ENCODE peak calls at places on chromosomes 13 and 19, in eight cellular contexts. L is body of pancreas; K is NCI-H1092; V is HEK293T; I is stimulated activated CD4-positive, alpha-beta T cell treated with anti-CD3 and anti-CD28 coated beads, Interleukin-2, amount 100 ng/mL, for 48 hours; H is M059J; R is Ammon's horn; A is amniotic stem cell. Z is an unnamed sample.

GRCh38 chr19:4323692-4324091 is 14.9 kb downstream of the STAP2 start:
- DNase-seq in V (no peak), H (no peak), I (no peak), R (no peak), A (no peak), L (no peak), K (no peak), Z (no peak)

GRCh38 chr13:35468195-35468594 is 8.3 kb downstream of the MAB21L1 start:
- DNase-seq in V (no peak), K (no peak), R (no peak), A (no peak), H (no peak), L (no peak), I (no peak), Z (no peak)

GRCh38 chr13:23608704-23609413 is 38.6 kb downstream of the TNFRSF19 start:
- DNase-seq in H (no peak), L (peak; percentile 40), A (no peak), V (no peak), I (no peak), R (peak; percentile 66), K (no peak), Z (no peak)

GRCh38 chr19:54704928-54705327 is 19.3 kb upstream of the KIR3DL3 start:
- DNase-seq in K (no peak), L (no peak), V (no peak), H (no peak), I (no peak), R (no peak), A (no peak), Z (no peak)

GRCh38 chr13:66222926-66223325 is 1007.2 kb downstream of the PCDH9 start:
- DNase-seq in H (no peak), R (no peak), V (no peak), I (no peak), A (no peak), K (no peak), L (no peak), Z (no peak)

GRCh38 chr13:43802511-43802910 is 15.7 kb upstream of the ENOX1 start:
- DNase-seq in R (no peak), I (no peak), A (no peak), L (no peak), V (no peak), H (no peak), K (no peak), Z (no peak)

GRCh38 chr13:99351772-99352171 is 44.6 kb upstream of the GPR183 start:
- DNase-seq in L (no peak), K (no peak), R (no peak), V (no peak), I (no peak), A (no peak), H (no peak), Z (no peak)

GRCh38 chr19:419721-420515 is 11.0 kb upstream of the C2CD4C start:
- DNase-seq in K (no peak), R (no peak), V (no peak), A (no peak), L (no peak), I (no peak), H (no peak), Z (no peak)

GRCh38 chr19:4373601-4374441 is 26.5 kb downstream of the SH3GL1 start:
- DNase-seq in A (no peak), H (peak; percentile 58), L (no peak), V (no peak), R (peak; percentile 77), K (no peak), I (no peak), Z (no peak)

GRCh38 chr13:102589291-102589822 is 7.4 kb upstream of the TPP2 start:
- DNase-seq in K (no peak), L (no peak), A (no peak), H (no peak), I (no peak), R (peak; percentile 54), V (no peak), Z (no peak)

GRCh38 chr19:30924670-30925069 is 424.6 kb downstream of the TSHZ3 start:
- DNase-seq in H (no peak), R (no peak), V (no peak), K (no peak), L (no peak), A (no peak), I (no peak), Z (no peak)

GRCh38 chr19:3458595-3459284 is 21.6 kb downstream of the SMIM24 start:
- DNase-seq in V (peak; percentile 39), A (no peak), L (peak; percentile 54), K (no peak), I (no peak), R (peak; percentile 45), H (no peak), Z (no peak)

GRCh38 chr13:58434943-58435342 is 803.4 kb downstream of the PCDH17 start:
- DNase-seq in L (no peak), I (no peak), R (no peak), H (no peak), A (no peak), V (no peak), K (no peak), Z (no peak)

GRCh38 chr19:32876236-32876918 is 6.8 kb upstream of the SLC7A9 start:
- DNase-seq in R (no peak), A (no peak), I (no peak), K (no peak), L (no peak), H (peak; percentile 9), V (no peak), Z (no peak)

GRCh38 chr19:39052243-39052746 is 19.9 kb upstream of the FBXO27 start:
- DNase-seq in R (peak; percentile 79), A (no peak), L (peak; percentile 62), I (peak; percentile 65), K (no peak), V (peak; percentile 69), H (peak; percentile 52), Z (peak; percentile 72)

GRCh38 chr19:2132731-2133490 is 18.5 kb downstream of the AP3D1 start:
- DNase-seq in L (no peak), R (no peak), H (no peak), I (no peak), K (no peak), V (no peak), A (no peak), Z (no peak)

GRCh38 chr13:39326471-39326870 is 276.5 kb downstream of the LHFPL6 start:
- DNase-seq in I (no peak), A (no peak), V (no peak), H (no peak), K (no peak), R (no peak), L (no peak), Z (no peak)

GRCh38 chr13:28585557-28585956 is 73.4 kb upstream of the POMP start:
- DNase-seq in L (no peak), H (no peak), I (no peak), K (no peak), V (no peak), A (no peak), R (no peak), Z (no peak)

GRCh38 chr19:33819496-33819874 is 22.8 kb downstream of the KCTD15 start:
- DNase-seq in A (no peak), L (no peak), V (no peak), I (no peak), R (peak; percentile 30), K (no peak), H (no peak), Z (no peak)

GRCh38 chr13:109941951-109942350 is 155.6 kb upstream of the IRS2 start:
- DNase-seq in H (no peak), A (no peak), R (no peak), V (no peak), K (no peak), L (no peak), I (no peak), Z (no peak)